ENCODE peak calls at places on chromosomes 6 and 20, in four cellular contexts. Z, N, B and Y are unnamed samples.

GRCh38 chr6:97095466-97095865 is 170.9 kb downstream of the KLHL32 start:
- DNase-seq in Z (no peak), N (peak; percentile 8), B (no peak), Y (no peak)

GRCh38 chr6:36285187-36285612 is 15.3 kb downstream of the PNPLA1 start:
- DNase-seq in Z (no peak), N (no peak), B (no peak), Y (no peak)

GRCh38 chr6:111605100-111605748 is 454 bp downstream of the TRAF3IP2 start:
- DNase-seq in Z (peak; percentile 42), N (peak; percentile 97), B (peak; percentile 50), Y (peak; percentile 54)

GRCh38 chr6:113599444-113599843 is 257.7 kb upstream of the MARCKS start:
- DNase-seq in Z (no peak), N (no peak), B (no peak), Y (no peak)

GRCh38 chr6:21836292-21836691 is 242.7 kb downstream of the SOX4 start:
- DNase-seq in Z (no peak), N (peak; percentile 43), B (no peak), Y (no peak)

GRCh38 chr6:93366506-93366905 is 52.9 kb downstream of the EPHA7 start:
- DNase-seq in Z (no peak), N (no peak), B (no peak), Y (no peak)

GRCh38 chr6:39696986-39697788 is 28.0 kb downstream of the KIF6 start:
- DNase-seq in Z (no peak), N (no peak), B (no peak), Y (no peak)

GRCh38 chr6:14732845-14733757 is 512.8 kb upstream of the JARID2 start:
- DNase-seq in Z (no peak), N (peak; percentile 52), B (no peak), Y (no peak)

GRCh38 chr6:20084411-20084810 is 127.9 kb downstream of the MBOAT1 start:
- DNase-seq in Z (no peak), N (no peak), B (no peak), Y (no peak)

GRCh38 chr20:13525225-13525940 is 113.3 kb downstream of the TASP1 start:
- DNase-seq in Z (no peak), N (peak; percentile 88), B (no peak), Y (no peak)

GRCh38 chr6:114055319-114055718 is 84.4 kb upstream of the HDAC2 start:
- DNase-seq in Z (no peak), N (no peak), B (no peak), Y (no peak)

DNA sequence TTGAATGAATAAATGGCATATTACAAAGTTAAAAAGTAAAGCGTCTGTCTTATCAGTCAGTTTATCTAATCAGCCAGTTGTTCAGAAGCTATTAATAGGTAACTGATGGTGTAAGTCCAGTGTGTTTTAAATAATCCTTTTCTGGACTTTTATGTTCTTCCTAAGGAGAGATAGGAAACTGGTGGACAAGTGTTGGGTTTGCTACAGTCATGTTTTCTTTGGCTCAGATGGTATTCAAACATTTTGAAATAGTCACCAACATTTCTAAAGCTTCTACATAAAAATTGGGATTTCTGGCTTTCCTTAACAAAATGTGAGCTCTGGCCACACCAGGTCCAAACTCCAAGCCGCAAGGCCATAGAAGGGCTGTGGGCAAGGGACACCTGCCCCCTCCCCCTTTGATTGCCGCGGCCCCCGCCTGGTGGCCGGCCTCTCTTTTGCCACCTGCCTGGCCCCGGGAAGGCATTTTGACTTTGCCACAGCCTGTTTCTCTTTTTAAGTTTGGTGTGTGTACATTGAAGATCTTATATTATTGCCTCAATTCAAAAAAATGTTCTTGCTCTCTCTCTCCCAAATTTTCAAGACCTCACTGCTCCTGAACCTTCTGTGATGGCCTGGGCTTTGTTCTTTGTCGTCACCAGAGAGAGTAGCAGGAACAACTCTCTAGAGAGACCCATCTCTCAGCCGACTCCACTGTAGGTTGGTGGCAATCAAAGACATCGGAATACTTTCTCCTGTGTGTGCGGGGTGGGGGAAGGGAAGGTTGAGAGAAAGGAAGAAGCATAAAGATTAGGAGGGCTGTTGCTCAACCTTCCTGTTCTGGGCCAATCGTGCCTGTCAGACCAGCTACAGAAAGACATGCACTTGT is 84.0 kb upstream of the ZNF217 start:
- DNase-seq in Z (no peak), N (peak; percentile 29), B (no peak), Y (no peak)
- TF ChIP-seq CTCF in Z (no peak), N (no peak), B (no peak), Y (no peak)

GRCh38 chr20:44517454-44517853 is 4.4 kb downstream of the SERINC3 start:
- DNase-seq in Z (no peak), N (no peak), B (no peak), Y (no peak)

GRCh38 chr20:44526129-44526528 is 4.3 kb upstream of the SERINC3 start:
- DNase-seq in Z (no peak), N (peak; percentile 55), B (no peak), Y (no peak)

GRCh38 chr20:44522841-44523240 is 971 bp upstream of the SERINC3 start:
- DNase-seq in Z (no peak), N (no peak), B (no peak), Y (no peak)

GRCh38 chr20:44523746-44524145 is 1.9 kb upstream of the SERINC3 start:
- DNase-seq in Z (no peak), N (no peak), B (no peak), Y (no peak)

DNA sequence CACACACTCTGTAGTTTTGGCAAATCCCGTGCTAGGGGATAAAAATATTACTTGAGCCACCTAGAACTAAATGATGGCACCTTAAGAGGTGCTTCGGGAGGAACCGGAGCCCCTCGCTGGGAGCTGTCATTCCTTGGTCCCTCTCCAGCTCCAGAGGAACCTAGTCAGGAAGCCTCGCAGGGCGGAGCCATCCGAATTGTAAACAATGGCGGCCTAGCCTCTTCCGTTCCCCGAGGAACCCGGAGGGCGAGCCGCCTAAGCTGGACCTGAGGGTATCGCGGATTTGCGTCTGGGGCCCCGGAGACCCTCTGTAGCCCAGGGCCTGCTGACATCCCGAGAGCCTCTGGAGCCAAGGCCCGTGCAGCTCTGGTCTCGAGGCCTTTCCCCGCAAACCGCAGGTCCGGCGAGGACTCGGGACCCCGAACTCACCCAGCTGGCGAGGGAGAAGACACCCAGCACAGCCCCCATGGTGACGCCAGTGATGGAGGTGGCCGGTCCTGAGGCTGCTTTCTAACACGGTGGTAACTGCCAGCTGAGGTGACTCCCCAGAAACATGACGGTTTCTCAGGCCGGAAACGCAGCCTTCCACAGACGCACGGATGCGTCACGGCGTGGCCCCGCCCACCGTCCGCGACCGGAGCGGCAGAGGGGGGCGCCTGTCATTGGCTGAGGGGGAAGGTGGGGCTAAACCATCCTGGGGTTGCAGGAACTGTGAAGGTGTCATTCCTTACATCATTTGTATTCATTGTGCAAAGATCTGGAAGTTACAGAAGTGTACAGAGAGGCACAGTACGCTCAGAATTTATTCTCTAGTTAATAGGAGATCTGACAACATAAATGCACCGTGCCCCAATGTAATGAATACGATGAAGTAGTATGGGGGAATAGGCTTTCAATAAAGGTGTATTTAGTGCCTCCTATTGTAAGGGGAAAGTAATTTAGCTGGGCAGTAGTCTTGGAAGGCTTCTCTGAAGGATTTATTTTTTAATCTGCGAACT is at the start of gene SERINC3:
- DNase-seq in Z (peak; percentile 98), N (peak; percentile 93), B (peak; percentile 96), Y (peak; percentile 91)
- TF ChIP-seq CTCF in Z (no peak), N (peak; percentile 22), B (no peak), Y (peak; percentile 11)

GRCh38 chr20:5230544-5230943 is 86.2 kb downstream of the PROKR2 start:
- DNase-seq in Z (no peak), N (no peak), B (no peak), Y (no peak)

GRCh38 chr20:5234978-5235377 is 81.8 kb downstream of the PROKR2 start:
- DNase-seq in Z (no peak), N (no peak), B (no peak), Y (no peak)

GRCh38 chr20:5234158-5234557 is 82.6 kb downstream of the PROKR2 start:
- DNase-seq in Z (no peak), N (no peak), B (no peak), Y (no peak)
- TF ChIP-seq CTCF in Z (no peak), N (no peak), B (no peak), Y (no peak)

DNA sequence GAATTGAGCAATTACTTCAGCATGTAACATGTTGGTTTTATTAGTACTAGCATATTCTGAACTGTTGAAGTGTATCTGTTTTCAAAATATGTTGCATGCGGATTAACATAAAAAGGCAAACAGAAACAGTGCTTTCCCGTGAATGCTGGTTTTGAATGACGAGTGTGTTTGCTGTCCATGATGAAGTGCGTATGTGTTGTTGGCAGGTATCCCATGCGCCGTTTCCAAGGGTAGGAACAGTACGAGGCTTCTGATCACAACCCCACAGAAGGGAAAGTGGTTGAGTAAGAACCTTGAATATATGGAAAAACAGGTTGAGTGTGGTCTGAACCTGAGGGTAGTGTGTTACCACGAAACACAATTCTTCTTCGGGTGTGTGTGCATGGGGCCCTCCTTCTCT is 232.9 kb downstream of the SAMD5 start:
- DNase-seq in Z (no peak), N (peak; percentile 3), B (no peak), Y (no peak)
- TF ChIP-seq CTCF in Z (no peak), N (no peak), B (no peak), Y (no peak)

GRCh38 chr6:108497883-108498282 is 62.8 kb upstream of the FOXO3 start:
- DNase-seq in Z (no peak), N (peak; percentile 42), B (no peak), Y (no peak)
- TF ChIP-seq CTCF in Z (peak; percentile 43), N (peak; percentile 63), B (no peak), Y (no peak)

GRCh38 chr20:34580588-34580940 is 22.0 kb downstream of the MAP1LC3A start:
- DNase-seq in Z (no peak), N (no peak), B (no peak), Y (no peak)

GRCh38 chr20:34578521-34579147 is 20.1 kb downstream of the MAP1LC3A start:
- DNase-seq in Z (no peak), N (no peak), B (no peak), Y (no peak)

GRCh38 chr20:34579936-34580587 is 21.5 kb downstream of the MAP1LC3A start:
- DNase-seq in Z (peak; percentile 63), N (peak; percentile 49), B (no peak), Y (no peak)

GRCh38 chr20:34578040-34578439 is 19.5 kb downstream of the MAP1LC3A start:
- DNase-seq in Z (no peak), N (peak; percentile 63), B (no peak), Y (no peak)

DNA sequence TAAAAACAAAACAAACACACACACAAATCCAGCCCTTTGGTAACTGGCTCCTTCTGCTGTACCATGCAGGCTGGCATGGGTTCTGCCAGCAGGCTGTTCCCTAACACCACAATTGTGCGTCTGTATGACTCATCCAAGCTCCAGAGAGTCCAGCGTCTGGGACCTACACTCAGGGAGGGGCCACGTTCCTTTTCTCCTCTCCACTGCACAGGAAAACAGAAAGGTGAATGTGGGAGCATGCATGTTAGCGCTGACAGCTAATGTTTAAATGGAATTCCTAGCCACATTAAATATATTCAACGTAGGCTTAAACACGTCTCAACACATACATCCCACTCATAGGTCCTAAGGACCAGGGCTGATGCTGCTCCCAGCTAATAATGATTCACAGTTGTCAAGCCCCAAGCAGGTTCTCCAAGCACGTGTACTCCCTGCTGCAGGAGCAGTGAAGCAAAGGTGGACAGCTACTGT is 20.7 kb downstream of the MAP1LC3A start:
- DNase-seq in Z (no peak), N (peak; percentile 78), B (peak; percentile 35), Y (no peak)
- TF ChIP-seq CTCF in Z (peak; percentile 97), N (peak; percentile 81), B (peak; percentile 64), Y (no peak)

GRCh38 chr6:53793318-53793975 is 1.4 kb upstream of the LRRC1 start:
- DNase-seq in Z (peak; percentile 77), N (no peak), B (no peak), Y (peak; percentile 44)

GRCh38 chr6:53794720-53795253 is at the start of gene LRRC1:
- DNase-seq in Z (peak; percentile 91), N (peak; percentile 84), B (peak; percentile 76), Y (peak; percentile 97)

GRCh38 chr6:53795254-53795701 is 473 bp downstream of the LRRC1 start:
- DNase-seq in Z (no peak), N (no peak), B (no peak), Y (no peak)

GRCh38 chr6:53792973-53793317 is 1.9 kb upstream of the LRRC1 start:
- DNase-seq in Z (no peak), N (no peak), B (no peak), Y (no peak)

GRCh38 chr6:53794073-53794719 is 609 bp upstream of the LRRC1 start:
- DNase-seq in Z (peak; percentile 62), N (peak; percentile 92), B (peak; percentile 42), Y (no peak)
- TF ChIP-seq CTCF in Z (peak; percentile 82), N (peak; percentile 55), B (peak; percentile 51), Y (no peak)